ENCODE peak calls at places on chromosomes 12 and 14, in ten cellular contexts. J is endothelial cell; L is NCI-H2227 treated with DMSO at 0.1 percent for 48 hours; Y is T-helper 17 cell; I is activated CD8-positive, alpha-beta T cell treated with anti-CD3 and anti-CD28 coated beads, Interleukin-2, amount 10 ng/mL, durations not matched to agents 7 days and 5 days; P is stimulated activated CD8-positive, alpha-beta memory T cell treated with anti-CD3 and anti-CD28 coated beads, Interleukin-4, amount 100 ng/mL, for 4 hours; K is Calu3; H is mucosa of gallbladder; F is AG08396; B is AG09319. Z is an unnamed sample.
A peak's percentile ranks its signal among the peaks of the same experiment; 100 is the strongest.

GRCh38 chr12:56084958-56085543 is 5.1 kb downstream of the ERBB3 start:
- DNase-seq in L (no peak), F (no peak), I (peak; percentile 59), K (peak; percentile 37), Y (no peak), B (no peak), J (peak; percentile 61), P (no peak), H (no peak), Z (no peak)

GRCh38 chr14:104425763-104426691 is 153.5 kb upstream of the C14orf180 start:
- DNase-seq in I (peak; percentile 13), F (no peak), J (no peak), P (no peak), L (no peak), Y (no peak), H (no peak), K (no peak), B (no peak), Z (no peak)

GRCh38 chr14:101960225-101960624 is 4.1 kb upstream of the DYNC1H1 start:
- DNase-seq in Y (no peak), I (peak; percentile 56), L (no peak), P (no peak), J (peak; percentile 41), F (no peak), B (no peak), H (no peak), K (no peak), Z (no peak)

GRCh38 chr12:38555620-38556596 is 239.3 kb downstream of the ALG10B start:
- DNase-seq in J (no peak), B (no peak), F (no peak), P (no peak), K (no peak), I (no peak), H (no peak), Y (no peak), L (no peak), Z (no peak)

GRCh38 chr14:90409209-90409730 is 12.4 kb downstream of the CALM1 start:
- DNase-seq in H (peak; percentile 47), J (no peak), Y (no peak), K (peak; percentile 67), F (peak; percentile 78), B (peak; percentile 60), I (no peak), P (no peak), L (peak; percentile 86), Z (peak; percentile 70)

GRCh38 chr12:107344035-107344808 is 250.9 kb upstream of the CRY1 start:
- DNase-seq in F (peak; percentile 44), P (no peak), Y (no peak), H (no peak), L (no peak), J (no peak), K (no peak), B (no peak), I (no peak), Z (no peak)

GRCh38 chr12:26359576-26359975 is 164.2 kb downstream of the SSPN start:
- DNase-seq in J (no peak), I (no peak), K (no peak), H (no peak), L (no peak), P (no peak), B (no peak), Y (no peak), F (no peak), Z (no peak)

GRCh38 chr12:57215065-57215464 is 1.5 kb upstream of the NXPH4 start:
- DNase-seq in Y (no peak), F (no peak), J (no peak), P (no peak), B (no peak), L (no peak), I (no peak), K (no peak), H (no peak), Z (no peak)

GRCh38 chr14:103220134-103220981 is 97.1 kb downstream of the TNFAIP2 start:
- DNase-seq in B (no peak), L (no peak), I (no peak), J (peak; percentile 21), Y (no peak), F (no peak), K (no peak), P (no peak), H (no peak), Z (no peak)

GRCh38 chr12:113837059-113837458 is 129.1 kb downstream of the RBM19 start:
- DNase-seq in K (no peak), L (no peak), B (peak; percentile 10), H (no peak), P (no peak), Y (no peak), F (no peak), J (no peak), I (no peak), Z (no peak)

GRCh38 chr12:48107252-48107613 is 1.4 kb upstream of the SENP1 start:
- DNase-seq in J (no peak), L (no peak), F (no peak), I (no peak), K (no peak), H (no peak), Y (no peak), P (no peak), B (no peak), Z (no peak)

GRCh38 chr14:75022655-75023054 is 19.9 kb downstream of the EIF2B2 start:
- DNase-seq in J (peak; percentile 26), L (no peak), F (no peak), P (no peak), I (peak; percentile 28), K (peak; percentile 32), Y (no peak), B (no peak), H (no peak), Z (no peak)

GRCh38 chr12:113190761-113191160 is 5.2 kb downstream of the RITA1 start:
- DNase-seq in J (no peak), I (no peak), P (no peak), K (no peak), B (no peak), Y (no peak), H (no peak), L (no peak), F (peak; percentile 44), Z (no peak)

GRCh38 chr12:89706551-89707348 is 1.9 kb downstream of the ATP2B1 start:
- DNase-seq in B (no peak), J (no peak), P (no peak), H (no peak), I (no peak), F (peak; percentile 21), L (no peak), Y (no peak), K (peak; percentile 30), Z (no peak)

GRCh38 chr14:79949906-79950305 is 261.4 kb downstream of the DIO2 start:
- DNase-seq in P (no peak), B (no peak), L (no peak), I (no peak), F (no peak), H (no peak), K (no peak), Y (no peak), J (no peak), Z (no peak)

GRCh38 chr12:67926063-67926462 is 63.2 kb upstream of the IFNG-AS1 start:
- DNase-seq in L (no peak), P (no peak), I (no peak), B (no peak), F (no peak), K (no peak), J (no peak), Y (no peak), H (no peak), Z (no peak)

Z was measured in ureter.